ENCODE peak calls at places on chromosomes 11 and 22, in four cellular contexts. One of them, this sample, is unnamed.

GRCh38 chr11:128525411-128526243 is 61.7 kb downstream of the ETS1 start:
- DNase-seq in astrocyte: peak; percentile 92
- DNase-seq in AG04450: no peak
- DNase-seq in dorsolateral prefrontal cortex: no peak
- DNase-seq in this sample: no peak

GRCh38 chr11:16603890-16604783 is 134.3 kb upstream of the C11orf58 start:
- DNase-seq in dorsolateral prefrontal cortex: no peak
- DNase-seq in AG04450: no peak
- DNase-seq in astrocyte: peak; percentile 22
- DNase-seq in this sample: no peak

GRCh38 chr11:18248561-18248960 is at the start of gene SAA2:
- DNase-seq in astrocyte: no peak
- DNase-seq in AG04450: no peak
- DNase-seq in dorsolateral prefrontal cortex: no peak
- DNase-seq in this sample: no peak

GRCh38 chr11:17012712-17013547 is 1.3 kb downstream of the PLEKHA7 start:
- DNase-seq in dorsolateral prefrontal cortex: peak; percentile 19
- DNase-seq in AG04450: no peak
- DNase-seq in astrocyte: peak; percentile 71
- DNase-seq in this sample: no peak

GRCh38 chr11:122633219-122633829 is 22.2 kb upstream of the UBASH3B start:
- DNase-seq in AG04450: no peak
- DNase-seq in astrocyte: peak; percentile 38
- DNase-seq in dorsolateral prefrontal cortex: no peak
- DNase-seq in this sample: no peak

GRCh38 chr22:34390400-34390799 is 470.1 kb upstream of the LARGE1 start:
- DNase-seq in AG04450: no peak
- DNase-seq in dorsolateral prefrontal cortex: no peak
- DNase-seq in astrocyte: no peak
- DNase-seq in this sample: no peak

GRCh38 chr11:66713746-66714480 is 15.1 kb downstream of the SPTBN2 start:
- DNase-seq in AG04450: no peak
- DNase-seq in dorsolateral prefrontal cortex: no peak
- DNase-seq in astrocyte: no peak
- DNase-seq in this sample: no peak

GRCh38 chr11:29328961-29329441 is 687.8 kb downstream of the KCNA4 start:
- DNase-seq in AG04450: peak; percentile 70
- DNase-seq in dorsolateral prefrontal cortex: no peak
- DNase-seq in astrocyte: peak; percentile 84
- DNase-seq in this sample: no peak

GRCh38 chr22:30675436-30675835 is 7.8 kb upstream of the DUSP18 start:
- DNase-seq in AG04450: no peak
- DNase-seq in astrocyte: no peak
- DNase-seq in dorsolateral prefrontal cortex: no peak
- DNase-seq in this sample: no peak

GRCh38 chr11:120182790-120183491 is 27.9 kb upstream of the OAF start:
- DNase-seq in astrocyte: no peak
- DNase-seq in AG04450: no peak
- DNase-seq in dorsolateral prefrontal cortex: no peak
- DNase-seq in this sample: peak; percentile 18

GRCh38 chr22:44703269-44703870 is 1.4 kb downstream of the PRR5 start:
- DNase-seq in AG04450: no peak
- DNase-seq in astrocyte: no peak
- DNase-seq in dorsolateral prefrontal cortex: no peak
- DNase-seq in this sample: no peak

GRCh38 chr11:46675288-46675851 is 25.0 kb downstream of the ARHGAP1 start:
- DNase-seq in AG04450: no peak
- DNase-seq in astrocyte: peak; percentile 63
- DNase-seq in dorsolateral prefrontal cortex: no peak
- DNase-seq in this sample: peak; percentile 46

GRCh38 chr11:2860636-2861035 is 24.9 kb downstream of the CDKN1C start:
- DNase-seq in astrocyte: peak; percentile 16
- DNase-seq in dorsolateral prefrontal cortex: no peak
- DNase-seq in AG04450: no peak
- DNase-seq in this sample: no peak

GRCh38 chr11:63535734-63536133 is 874 bp upstream of the PLAAT4 start:
- DNase-seq in dorsolateral prefrontal cortex: no peak
- DNase-seq in astrocyte: no peak
- DNase-seq in AG04450: no peak
- DNase-seq in this sample: no peak

GRCh38 chr11:9176136-9176535 is 84.7 kb upstream of the SCUBE2 start:
- DNase-seq in AG04450: no peak
- DNase-seq in dorsolateral prefrontal cortex: no peak
- DNase-seq in astrocyte: no peak
- DNase-seq in this sample: no peak

GRCh38 chr11:120023551-120023950 is 114.4 kb downstream of the TRIM29 start:
- DNase-seq in dorsolateral prefrontal cortex: no peak
- DNase-seq in astrocyte: no peak
- DNase-seq in AG04450: no peak
- DNase-seq in this sample: no peak

GRCh38 chr11:1238767-1239595 is 16.1 kb downstream of the MUC5B start:
- DNase-seq in AG04450: no peak
- DNase-seq in astrocyte: no peak
- DNase-seq in dorsolateral prefrontal cortex: no peak
- DNase-seq in this sample: peak; percentile 70

GRCh38 chr11:95790933-95791247 is 592 bp downstream of the CEP57 start:
- DNase-seq in astrocyte: peak; percentile 57
- DNase-seq in dorsolateral prefrontal cortex: peak; percentile 51
- DNase-seq in AG04450: no peak
- DNase-seq in this sample: peak; percentile 52

GRCh38 chr11:21948876-21949275 is 244.0 kb upstream of the ANO5 start:
- DNase-seq in AG04450: no peak
- DNase-seq in astrocyte: no peak
- DNase-seq in dorsolateral prefrontal cortex: no peak
- DNase-seq in this sample: no peak

GRCh38 chr11:77196961-77197360 is 68.9 kb downstream of the MYO7A start:
- DNase-seq in astrocyte: no peak
- DNase-seq in dorsolateral prefrontal cortex: peak; percentile 2
- DNase-seq in AG04450: no peak
- DNase-seq in this sample: peak; percentile 30

GRCh38 chr11:567629-568258 is 7.0 kb downstream of the RASSF7 start:
- DNase-seq in dorsolateral prefrontal cortex: no peak
- DNase-seq in AG04450: no peak
- DNase-seq in astrocyte: no peak
- DNase-seq in this sample: no peak

GRCh38 chr11:834371-835316 is 1.9 kb downstream of the CD151 start:
- DNase-seq in dorsolateral prefrontal cortex: peak; percentile 63
- DNase-seq in AG04450: no peak
- DNase-seq in astrocyte: peak; percentile 67
- DNase-seq in this sample: peak; percentile 88

GRCh38 chr22:27028093-27028492 is 370.7 kb downstream of the MIAT start:
- DNase-seq in astrocyte: no peak
- DNase-seq in AG04450: no peak
- DNase-seq in dorsolateral prefrontal cortex: no peak
- DNase-seq in this sample: no peak

GRCh38 chr22:42930810-42931420 is 73.8 kb upstream of the ARFGAP3 start:
- DNase-seq in dorsolateral prefrontal cortex: no peak
- DNase-seq in AG04450: no peak
- DNase-seq in astrocyte: peak; percentile 39
- DNase-seq in this sample: no peak

GRCh38 chr22:18076060-18076497 is 1.7 kb upstream of the PEX26 start:
- DNase-seq in astrocyte: peak; percentile 66
- DNase-seq in dorsolateral prefrontal cortex: peak; percentile 46
- DNase-seq in AG04450: peak; percentile 80
- DNase-seq in this sample: no peak

GRCh38 chr11:26234451-26234850 is 97.5 kb upstream of the ANO3 start:
- DNase-seq in astrocyte: peak; percentile 34
- DNase-seq in AG04450: no peak
- DNase-seq in dorsolateral prefrontal cortex: no peak
- DNase-seq in this sample: no peak

GRCh38 chr11:124839051-124839971 is 25.9 kb upstream of the ROBO3 start:
- DNase-seq in astrocyte: no peak
- DNase-seq in dorsolateral prefrontal cortex: peak; percentile 39
- DNase-seq in AG04450: no peak
- DNase-seq in this sample: no peak

GRCh38 chr11:62081378-62082291 is 42.2 kb upstream of the INCENP start:
- DNase-seq in astrocyte: peak; percentile 22
- DNase-seq in AG04450: peak; percentile 16
- DNase-seq in dorsolateral prefrontal cortex: peak; percentile 86
- DNase-seq in this sample: peak; percentile 86

GRCh38 chr11:62077136-62077535 is 46.7 kb upstream of the INCENP start:
- DNase-seq in astrocyte: no peak
- DNase-seq in dorsolateral prefrontal cortex: no peak
- DNase-seq in AG04450: no peak
- DNase-seq in this sample: no peak

GRCh38 chr11:62087694-62088093 is 36.1 kb upstream of the INCENP start:
- DNase-seq in astrocyte: no peak
- DNase-seq in dorsolateral prefrontal cortex: no peak
- DNase-seq in AG04450: no peak
- DNase-seq in this sample: no peak

GRCh38 chr11:62082292-62082657 is 41.5 kb upstream of the INCENP start:
- DNase-seq in astrocyte: no peak
- DNase-seq in AG04450: no peak
- DNase-seq in dorsolateral prefrontal cortex: no peak
- DNase-seq in this sample: no peak
- TF ChIP-seq CTCF in astrocyte: no peak
- TF ChIP-seq CTCF in AG04450: no peak
- TF ChIP-seq CTCF in dorsolateral prefrontal cortex: no peak
- TF ChIP-seq CTCF in this sample: no peak

GRCh38 chr11:20156280-20156875 is 3.9 kb downstream of the DBX1 start:
- DNase-seq in astrocyte: no peak
- DNase-seq in AG04450: no peak
- DNase-seq in dorsolateral prefrontal cortex: no peak
- DNase-seq in this sample: no peak
- H3K4me3 ChIP-seq in astrocyte: no peak overlapping the region
- H3K4me3 ChIP-seq in AG04450: no peak overlapping the region
- H3K4me3 ChIP-seq in dorsolateral prefrontal cortex: no peak overlapping the region
- H3K4me3 ChIP-seq in this sample: peak overlapping the region; percentile 52

GRCh38 chr11:6648505-6648904 is 7.1 kb downstream of the DCHS1 start:
- DNase-seq in astrocyte: no peak
- DNase-seq in AG04450: no peak
- DNase-seq in dorsolateral prefrontal cortex: no peak
- DNase-seq in this sample: no peak

GRCh38 chr11:6646040-6646439 is 9.6 kb downstream of the DCHS1 start:
- DNase-seq in AG04450: peak; percentile 39
- DNase-seq in dorsolateral prefrontal cortex: no peak
- DNase-seq in astrocyte: peak; percentile 52
- DNase-seq in this sample: no peak

GRCh38 chr11:6647282-6647679 is 8.3 kb downstream of the DCHS1 start:
- DNase-seq in AG04450: no peak
- DNase-seq in dorsolateral prefrontal cortex: no peak
- DNase-seq in astrocyte: no peak
- DNase-seq in this sample: no peak

GRCh38 chr11:6646631-6647281 is 8.9 kb downstream of the DCHS1 start:
- DNase-seq in AG04450: no peak
- DNase-seq in dorsolateral prefrontal cortex: no peak
- DNase-seq in astrocyte: no peak
- DNase-seq in this sample: no peak

DNA sequence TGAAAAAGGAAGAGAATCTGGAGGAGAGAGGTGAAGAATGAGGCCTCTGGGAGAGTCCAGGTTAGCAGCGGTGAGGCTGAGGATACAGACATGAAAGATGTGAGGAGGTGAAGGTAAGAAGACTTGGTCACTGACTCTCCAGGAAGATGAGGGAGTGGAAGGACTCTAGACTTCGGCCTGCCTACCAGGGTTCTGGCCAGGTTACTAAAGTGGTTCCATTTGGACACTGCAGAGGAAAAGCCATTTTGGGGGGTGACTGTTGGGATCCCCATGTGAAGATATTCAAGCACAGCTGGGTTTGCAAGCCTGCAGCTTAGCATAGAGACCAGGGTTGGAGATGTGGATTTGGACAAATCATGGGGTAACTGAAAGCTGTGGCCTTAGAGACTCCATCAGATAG is 7.8 kb downstream of the DCHS1 start:
- DNase-seq in dorsolateral prefrontal cortex: no peak
- DNase-seq in AG04450: no peak
- DNase-seq in astrocyte: no peak
- DNase-seq in this sample: no peak
- H3K27ac ChIP-seq in dorsolateral prefrontal cortex: no peak overlapping the region
- H3K27ac ChIP-seq in AG04450: no peak overlapping the region
- H3K27ac ChIP-seq in astrocyte: no peak overlapping the region
- H3K27ac ChIP-seq in this sample: peak overlapping the region; percentile 89

DNA sequence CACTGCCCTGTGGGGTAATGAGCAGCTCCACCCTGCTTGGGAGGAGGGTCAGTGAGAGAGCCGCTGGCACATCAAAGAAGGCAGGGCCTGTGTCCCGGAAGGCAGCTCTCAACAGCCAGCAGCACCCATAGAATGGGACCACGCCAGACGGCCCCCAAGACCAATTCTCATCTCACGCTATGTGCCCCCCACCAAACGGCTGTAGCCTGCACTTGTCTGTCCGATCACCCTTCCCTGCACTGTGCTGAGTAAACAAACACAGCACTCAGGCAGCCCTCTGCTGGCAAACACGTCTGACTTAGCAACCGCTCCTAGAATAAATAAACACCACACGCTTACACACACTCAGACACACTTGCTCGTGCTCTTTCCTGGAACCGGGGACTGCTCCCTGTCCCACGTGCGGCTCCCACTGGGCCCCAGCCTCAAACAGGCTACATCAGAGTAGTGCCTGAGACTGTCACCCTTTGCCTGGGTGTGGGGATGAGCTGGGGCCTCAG is 53.2 kb upstream of the CDON start:
- DNase-seq in dorsolateral prefrontal cortex: no peak
- DNase-seq in astrocyte: peak; percentile 83
- DNase-seq in AG04450: peak; percentile 77
- DNase-seq in this sample: peak; percentile 80
- TF ChIP-seq CTCF in dorsolateral prefrontal cortex: no peak
- TF ChIP-seq CTCF in astrocyte: peak; percentile 7
- TF ChIP-seq CTCF in AG04450: peak; percentile 40
- TF ChIP-seq CTCF in this sample: peak; percentile 23

GRCh38 chr11:70948416-70948815 is 304.0 kb downstream of the SHANK2 start:
- DNase-seq in astrocyte: no peak
- DNase-seq in dorsolateral prefrontal cortex: no peak
- DNase-seq in AG04450: no peak
- DNase-seq in this sample: no peak

GRCh38 chr11:70944141-70944540 is 308.2 kb downstream of the SHANK2 start:
- DNase-seq in dorsolateral prefrontal cortex: no peak
- DNase-seq in AG04450: no peak
- DNase-seq in astrocyte: no peak
- DNase-seq in this sample: no peak

GRCh38 chr11:70944636-70945035 is 307.7 kb downstream of the SHANK2 start:
- DNase-seq in AG04450: no peak
- DNase-seq in dorsolateral prefrontal cortex: no peak
- DNase-seq in astrocyte: no peak
- DNase-seq in this sample: no peak

DNA sequence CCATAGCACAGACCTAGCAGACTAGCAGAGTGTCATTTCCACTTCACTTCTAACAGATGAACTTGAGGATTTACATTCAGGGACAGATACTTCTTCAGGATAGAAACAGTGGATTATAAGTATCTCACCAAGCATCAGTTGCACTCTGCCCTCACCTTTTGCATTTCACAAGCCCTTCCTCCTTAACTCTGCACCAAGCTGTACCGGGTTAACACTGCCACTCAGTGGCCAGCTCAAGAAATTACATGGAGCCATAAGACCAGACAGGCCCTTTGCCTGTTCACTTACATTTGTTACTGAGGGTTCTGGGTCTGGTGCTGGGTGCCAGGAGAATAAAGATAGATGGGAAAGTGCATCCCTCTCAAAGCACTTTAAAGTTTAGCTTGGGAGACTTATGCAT is 309.8 kb downstream of the SHANK2 start:
- DNase-seq in astrocyte: no peak
- DNase-seq in dorsolateral prefrontal cortex: no peak
- DNase-seq in AG04450: no peak
- DNase-seq in this sample: no peak
- H3K4me3 ChIP-seq in astrocyte: no peak overlapping the region
- H3K4me3 ChIP-seq in dorsolateral prefrontal cortex: no peak overlapping the region
- H3K4me3 ChIP-seq in AG04450: no peak overlapping the region
- H3K4me3 ChIP-seq in this sample: no peak overlapping the region

This sample was measured in breast epithelium.